ENCODE peak calls at places on chromosomes 16 and 17, in nine cellular contexts. P is choroid plexus epithelial cell, R is skeletal muscle cell, K is immature natural killer cell, E is T-helper 17 cell, C is NCI-H2081, A is ELR, S is adrenal gland, L is AG04450. X is an unnamed sample.

GRCh38 chr17:73318861-73319260 is 7.1 kb upstream of the CDC42EP4 start:
- DNase-seq in P (no peak), R (no peak), K (no peak), E (no peak), C (no peak), A (no peak), S (no peak), L (no peak), X (no peak)

GRCh38 chr17:17978481-17979424 is 6.1 kb downstream of the DRC3 start:
- DNase-seq in P (no peak), R (no peak), K (no peak), E (no peak), C (no peak), A (no peak), S (no peak), L (no peak), X (no peak)

GRCh38 chr17:40068129-40068581 is 5.4 kb downstream of the THRA start:
- DNase-seq in P (no peak), R (no peak), K (no peak), E (no peak), C (no peak), A (no peak), S (peak; percentile 37), L (no peak), X (peak; percentile 72)

GRCh38 chr17:18138065-18138749 is 29.7 kb downstream of the MYO15A start:
- DNase-seq in P (no peak), R (no peak), K (no peak), E (no peak), C (no peak), A (no peak), S (no peak), L (no peak), X (no peak)

GRCh38 chr16:80144191-80144590 is 396.6 kb upstream of the DYNLRB2 start:
- DNase-seq in P (peak; percentile 35), R (peak; percentile 54), K (no peak), E (no peak), C (no peak), A (peak; percentile 55), S (no peak), L (peak; percentile 47), X (no peak)

GRCh38 chr16:22641030-22641671 is 130.5 kb downstream of the NPIPB5 start:
- DNase-seq in P (peak; percentile 66), R (peak; percentile 9), K (no peak), E (no peak), C (no peak), A (peak; percentile 50), S (no peak), L (no peak), X (no peak)

GRCh38 chr16:90048347-90048722 is 28.8 kb downstream of the PRDM7 start:
- DNase-seq in P (no peak), R (no peak), K (no peak), E (no peak), C (no peak), A (peak; percentile 13), S (no peak), L (no peak), X (peak; percentile 78)

GRCh38 chr17:39702901-39703893 is 3.3 kb downstream of the ERBB2 start:
- DNase-seq in P (no peak), R (no peak), K (no peak), E (no peak), C (no peak), A (no peak), S (no peak), L (no peak), X (peak; percentile 62)

GRCh38 chr17:75242461-75243042 is 18.9 kb downstream of the GGA3 start:
- DNase-seq in P (no peak), R (no peak), K (peak; percentile 14), E (peak; percentile 36), C (no peak), A (no peak), S (no peak), L (no peak), X (peak; percentile 46)

GRCh38 chr17:79942591-79943353 is 92.9 kb downstream of the TBC1D16 start:
- DNase-seq in P (no peak), R (no peak), K (peak; percentile 37), E (no peak), C (no peak), A (peak; percentile 59), S (peak; percentile 47), L (no peak), X (peak; percentile 98)

GRCh38 chr17:75557075-75557851 is 30.3 kb upstream of the MYO15B start:
- DNase-seq in P (peak; percentile 33), R (no peak), K (no peak), E (no peak), C (peak; percentile 68), A (peak; percentile 54), S (peak; percentile 95), L (no peak), X (peak; percentile 91)

GRCh38 chr17:32627233-32628008 is 140.6 kb downstream of the CDK5R1 start:
- DNase-seq in P (peak; percentile 25), R (no peak), K (no peak), E (no peak), C (peak; percentile 94), A (no peak), S (no peak), L (no peak), X (peak; percentile 77)

GRCh38 chr16:16830401-16830800 is 451.5 kb downstream of the NPIPA7 start:
- DNase-seq in P (no peak), R (no peak), K (no peak), E (no peak), C (no peak), A (no peak), S (no peak), L (no peak), X (no peak)

GRCh38 chr16:9817586-9817985 is 364.6 kb downstream of the GRIN2A start:
- DNase-seq in P (no peak), R (no peak), K (no peak), E (no peak), C (no peak), A (no peak), S (no peak), L (no peak), X (no peak)